ENCODE peak calls at places on chromosomes 4 and X, in six cellular contexts. A, I, Q, S, E and D are unnamed samples.
A peak's percentile ranks its signal among the peaks of the same experiment; 100 is the strongest.

GRCh38 chrX:121010218-121010617 is 24.7 kb upstream of the CT47A1 start:
- DNase-seq in A (no peak), I (no peak), Q (no peak), S (no peak), E (no peak), D (no peak)

GRCh38 chr4:127244515-127244914 is 388.2 kb upstream of the INTU start:
- DNase-seq in A (no peak), I (no peak), Q (no peak), S (no peak), E (no peak), D (no peak)

GRCh38 chrX:30302957-30303356 is 6.2 kb downstream of the NR0B1 start:
- DNase-seq in A (no peak), I (peak; percentile 42), Q (no peak), S (no peak), E (no peak), D (no peak)

GRCh38 chr4:162456106-162456505 is 292.3 kb upstream of the FSTL5 start:
- DNase-seq in A (no peak), I (no peak), Q (no peak), S (no peak), E (no peak), D (no peak)

GRCh38 chr4:96946552-96946951 is 1106.7 kb downstream of the PDHA2 start:
- DNase-seq in A (no peak), I (no peak), Q (no peak), S (no peak), E (no peak), D (no peak)

GRCh38 chrX:54825716-54826428 is 18.3 kb downstream of the MAGED2 start:
- DNase-seq in A (no peak), I (no peak), Q (no peak), S (no peak), E (no peak), D (no peak)

GRCh38 chr4:78610546-78611214 is 59.1 kb downstream of the ANXA3 start:
- DNase-seq in A (no peak), I (no peak), Q (no peak), S (no peak), E (no peak), D (no peak)

GRCh38 chr4:3705236-3705987 is 60.8 kb upstream of the ADRA2C start:
- DNase-seq in A (no peak), I (no peak), Q (no peak), S (no peak), E (no peak), D (peak; percentile 26)

GRCh38 chrX:115968436-115969252 is 201.9 kb upstream of the AGTR2 start:
- DNase-seq in A (peak; percentile 71), I (no peak), Q (no peak), S (no peak), E (no peak), D (peak; percentile 42)

GRCh38 chr4:601612-602558 is 23.5 kb upstream of the PDE6B start:
- DNase-seq in A (no peak), I (no peak), Q (no peak), S (no peak), E (no peak), D (no peak)

GRCh38 chr4:20615492-20616136 is 84.6 kb upstream of the PACRGL start:
- DNase-seq in A (no peak), I (no peak), Q (no peak), S (no peak), E (no peak), D (no peak)

GRCh38 chrX:74705269-74705668 is 90.8 kb upstream of the RLIM start:
- DNase-seq in A (no peak), I (no peak), Q (no peak), S (no peak), E (no peak), D (no peak)

GRCh38 chr4:82957045-82957444 is 53.6 kb downstream of the LIN54 start:
- DNase-seq in A (no peak), I (no peak), Q (no peak), S (no peak), E (no peak), D (no peak)

GRCh38 chrX:49230500-49231232 is 2.5 kb downstream of the CACNA1F start:
- DNase-seq in A (no peak), I (peak; percentile 79), Q (peak; percentile 18), S (peak; percentile 79), E (no peak), D (peak; percentile 23)

GRCh38 chrX:103254921-103255455 is at the start of gene TCEAL8:
- DNase-seq in A (peak; percentile 58), I (peak; percentile 79), Q (peak; percentile 17), S (peak; percentile 67), E (peak; percentile 23), D (peak; percentile 75)

GRCh38 chrX:103256651-103257050 is 1.7 kb upstream of the TCEAL8 start:
- DNase-seq in A (no peak), I (no peak), Q (no peak), S (no peak), E (no peak), D (no peak)

GRCh38 chrX:103250977-103251376 is 4.0 kb downstream of the TCEAL8 start:
- DNase-seq in A (no peak), I (no peak), Q (no peak), S (no peak), E (no peak), D (no peak)

GRCh38 chrX:103254171-103254824 is 657 bp downstream of the TCEAL8 start:
- DNase-seq in A (no peak), I (peak; percentile 42), Q (no peak), S (no peak), E (no peak), D (peak; percentile 68)

GRCh38 chrX:103253608-103254007 is 1.3 kb downstream of the TCEAL8 start:
- DNase-seq in A (no peak), I (no peak), Q (no peak), S (no peak), E (no peak), D (no peak)
- H3K27ac ChIP-seq in A (peak overlapping the region; percentile 75), I (peak overlapping the region; percentile 87), Q (peak overlapping the region; percentile 81), S (peak overlapping the region; percentile 80), E (no peak overlapping the region), D (peak overlapping the region; percentile 82)

GRCh38 chr4:38964942-38965775 is 67.0 kb downstream of the TMEM156 start:
- DNase-seq in A (no peak), I (no peak), Q (no peak), S (no peak), E (no peak), D (no peak)
- H3K27ac ChIP-seq in A (peak overlapping the region; percentile 79), I (no peak overlapping the region), Q (no peak overlapping the region), S (no peak overlapping the region), E (no peak overlapping the region), D (no peak overlapping the region)

DNA sequence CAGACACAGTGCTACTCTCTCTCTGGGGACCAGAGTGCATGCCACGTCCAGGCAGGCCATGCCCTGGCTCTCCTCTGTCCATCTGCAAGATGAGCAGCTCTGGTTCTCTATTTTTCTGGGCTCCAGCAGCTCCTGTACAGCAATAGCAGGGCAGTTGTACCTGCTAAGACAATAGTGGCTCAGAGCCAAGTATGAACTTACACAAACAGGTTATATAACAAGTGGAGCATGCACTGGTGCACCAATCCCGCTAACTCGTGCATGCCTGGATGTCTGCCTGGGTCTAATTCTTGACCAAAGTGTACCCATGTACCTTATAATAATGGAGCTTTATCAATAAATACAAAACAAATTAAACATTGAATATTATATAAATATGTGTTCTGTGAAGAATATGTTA is 392.3 kb downstream of the CENPC start:
- DNase-seq in A (no peak), I (no peak), Q (no peak), S (no peak), E (no peak), D (no peak)
- H3K27ac ChIP-seq in A (no peak overlapping the region), I (no peak overlapping the region), Q (no peak overlapping the region), S (no peak overlapping the region), E (no peak overlapping the region), D (no peak overlapping the region)

GRCh38 chr4:157363366-157363765 is 142.8 kb downstream of the GRIA2 start:
- DNase-seq in A (no peak), I (no peak), Q (no peak), S (no peak), E (no peak), D (no peak)
- H3K27ac ChIP-seq in A (no peak overlapping the region), I (no peak overlapping the region), Q (no peak overlapping the region), S (no peak overlapping the region), E (no peak overlapping the region), D (no peak overlapping the region)

GRCh38 chr4:74111576-74111975 is 12.6 kb upstream of the CXCL2 start:
- DNase-seq in A (no peak), I (no peak), Q (no peak), S (no peak), E (no peak), D (no peak)

GRCh38 chr4:74110670-74111069 is 11.7 kb upstream of the CXCL2 start:
- DNase-seq in A (no peak), I (no peak), Q (no peak), S (no peak), E (no peak), D (no peak)

GRCh38 chr4:74112399-74113090 is 13.6 kb upstream of the CXCL2 start:
- DNase-seq in A (no peak), I (no peak), Q (no peak), S (no peak), E (no peak), D (no peak)

GRCh38 chr4:74109894-74110605 is 11.1 kb upstream of the CXCL2 start:
- DNase-seq in A (peak; percentile 33), I (no peak), Q (no peak), S (no peak), E (peak; percentile 43), D (no peak)

DNA sequence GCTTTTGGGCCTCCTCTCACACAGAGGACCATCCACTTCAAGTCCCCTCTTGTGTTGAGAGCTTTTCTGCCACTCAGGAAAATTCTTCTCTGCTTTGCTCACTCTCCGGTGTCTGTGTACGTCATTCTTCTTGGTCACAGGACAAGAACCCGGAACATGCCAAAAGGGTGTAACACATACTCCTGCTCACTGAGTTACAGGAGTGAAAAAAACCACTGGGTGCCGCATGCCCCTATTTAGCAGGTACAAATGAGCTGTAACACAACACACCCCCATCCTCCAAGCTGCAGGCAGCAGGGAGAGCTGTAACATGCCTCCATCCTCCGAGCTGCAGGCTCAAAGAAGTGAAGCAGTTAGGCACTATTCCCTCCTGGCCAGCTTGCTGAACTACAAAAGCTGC is 13.0 kb upstream of the CXCL2 start:
- DNase-seq in A (no peak), I (no peak), Q (no peak), S (no peak), E (no peak), D (no peak)
- H3K27ac ChIP-seq in A (peak overlapping the region; percentile 99), I (no peak overlapping the region), Q (no peak overlapping the region), S (peak overlapping the region; percentile 91), E (no peak overlapping the region), D (no peak overlapping the region)